ENCODE peak calls at places on chromosomes 12 and 14, in five cellular contexts. Q, T, N, D and B are unnamed samples.
A peak's percentile ranks its signal among the peaks of the same experiment; 100 is the strongest.

GRCh38 chr14:94685166-94685581 is 73.0 kb downstream of the SERPINA3 start:
- DNase-seq in T (no peak), D (no peak), N (no peak), Q (no peak), B (no peak)

GRCh38 chr12:110079477-110080400 is 31.4 kb upstream of the C12orf76 start:
- DNase-seq in T (peak; percentile 40), Q (no peak), D (no peak), N (peak; percentile 25), B (peak; percentile 63)

GRCh38 chr12:12099102-12099501 is 28.4 kb downstream of the BCL2L14 start:
- DNase-seq in D (no peak), Q (no peak), T (no peak), N (no peak), B (no peak)

GRCh38 chr14:93926873-93927571 is at the start of gene FAM181A:
- DNase-seq in N (no peak), T (no peak), Q (no peak), D (no peak), B (no peak)

GRCh38 chr12:109944561-109944960 is 44.5 kb downstream of the TCHP start:
- DNase-seq in N (no peak), T (no peak), D (no peak), Q (no peak), B (no peak)

GRCh38 chr12:111766608-111767361 is at the start of gene ALDH2:
- DNase-seq in N (peak; percentile 83), T (no peak), Q (peak; percentile 25), D (peak; percentile 72), B (peak; percentile 84)

GRCh38 chr14:83463500-83464098 is 1929.9 kb upstream of the SEL1L start:
- DNase-seq in Q (no peak), N (peak; percentile 62), D (peak; percentile 58), T (no peak), B (no peak)

GRCh38 chr14:104135121-104135903 is 3.1 kb upstream of the KIF26A start:
- DNase-seq in Q (no peak), D (no peak), N (peak; percentile 13), T (no peak), B (no peak)

GRCh38 chr12:122974274-122974891 is 661 bp upstream of the OGFOD2 start:
- DNase-seq in N (peak; percentile 99), T (peak; percentile 99), D (peak; percentile 95), Q (peak; percentile 97), B (peak; percentile 99)

GRCh38 chr12:74849801-74850200 is 312.2 kb downstream of the ATXN7L3B start:
- DNase-seq in N (no peak), Q (no peak), T (no peak), D (no peak), B (no peak)

GRCh38 chr14:97218713-97219355 is 421.7 kb downstream of the VRK1 start:
- DNase-seq in Q (peak; percentile 0), T (no peak), D (peak; percentile 16), N (peak; percentile 6), B (no peak)

GRCh38 chr12:118603610-118604361 is 227.4 kb downstream of the SUDS3 start:
- DNase-seq in Q (no peak), N (peak; percentile 28), T (no peak), D (no peak), B (no peak)

GRCh38 chr12:49108958-49109404 is 1.7 kb downstream of the LMBR1L start:
- DNase-seq in Q (no peak), T (no peak), N (peak; percentile 57), D (peak; percentile 50), B (peak; percentile 76)

GRCh38 chr12:59600174-59600573 is 4.3 kb downstream of the SLC16A7 start:
- DNase-seq in D (peak; percentile 26), Q (no peak), T (no peak), N (no peak), B (no peak)

GRCh38 chr14:26403760-26404159 is 194.1 kb downstream of the NOVA1 start:
- DNase-seq in N (no peak), Q (no peak), D (no peak), T (no peak), B (no peak)

GRCh38 chr14:60651936-60652673 is 2.8 kb upstream of the SIX1 start:
- DNase-seq in T (no peak), Q (no peak), D (no peak), N (peak; percentile 40), B (no peak)

GRCh38 chr14:60862283-60862682 is 118.6 kb downstream of the TRMT5 start:
- DNase-seq in D (no peak), T (no peak), Q (no peak), N (peak; percentile 68), B (peak; percentile 82)

GRCh38 chr14:98622208-98623051 is 649.6 kb downstream of the BCL11B start:
- DNase-seq in D (no peak), Q (peak; percentile 60), N (no peak), T (no peak), B (no peak)

GRCh38 chr14:62213516-62213915 is 451.3 kb downstream of the SNAPC1 start:
- DNase-seq in T (no peak), Q (peak; percentile 92), D (no peak), N (no peak), B (no peak)

GRCh38 chr12:85733441-85733840 is 102.8 kb downstream of the RASSF9 start:
- DNase-seq in D (no peak), Q (peak; percentile 39), T (no peak), N (no peak), B (no peak)

GRCh38 chr14:50342211-50343080 is 30.3 kb downstream of the DMAC2L start:
- DNase-seq in D (peak; percentile 85), Q (peak; percentile 74), N (peak; percentile 53), T (no peak), B (peak; percentile 45)

GRCh38 chr12:116126610-116127009 is 150.9 kb downstream of the MED13L start:
- DNase-seq in T (no peak), D (peak; percentile 8), Q (peak; percentile 31), N (no peak), B (no peak)

GRCh38 chr12:26100966-26101744 is 23.7 kb downstream of the BHLHE41 start:
- DNase-seq in D (no peak), T (no peak), N (peak; percentile 74), Q (no peak), B (peak; percentile 48)

GRCh38 chr12:117692512-117692911 is 276.3 kb downstream of the KSR2 start:
- DNase-seq in N (no peak), D (no peak), T (no peak), Q (no peak), B (no peak)

GRCh38 chr12:50234347-50234746 is 49.0 kb downstream of the LIMA1 start:
- DNase-seq in N (no peak), T (no peak), Q (no peak), D (no peak), B (peak; percentile 59)

GRCh38 chr12:19085090-19085489 is 44.4 kb upstream of the PLEKHA5 start:
- DNase-seq in N (no peak), T (no peak), D (no peak), Q (no peak), B (no peak)

GRCh38 chr14:73741386-73741875 is 27.2 kb upstream of the PNMA1 start:
- DNase-seq in N (peak; percentile 50), D (peak; percentile 59), T (no peak), Q (peak; percentile 68), B (peak; percentile 86)

GRCh38 chr14:71410578-71411279 is 503.5 kb downstream of the PCNX1 start:
- DNase-seq in N (no peak), T (no peak), Q (no peak), D (no peak), B (no peak)

GRCh38 chr14:80940146-80940545 is 1.4 kb downstream of the CEP128 start:
- DNase-seq in Q (no peak), D (no peak), N (no peak), T (no peak), B (no peak)

GRCh38 chr12:57456145-57456700 is 1.1 kb downstream of the INHBE start:
- DNase-seq in N (peak; percentile 52), T (no peak), Q (no peak), D (no peak), B (no peak)

GRCh38 chr12:8912910-8913309 is 1.4 kb upstream of the PHC1 start:
- DNase-seq in T (no peak), N (peak; percentile 23), D (no peak), Q (no peak), B (no peak)

GRCh38 chr12:110317921-110318320 is 36.9 kb downstream of the ATP2A2 start:
- DNase-seq in Q (peak; percentile 82), T (no peak), N (no peak), D (peak; percentile 52), B (no peak)

GRCh38 chr14:68451676-68452387 is 341.0 kb downstream of the ZFP36L1 start:
- DNase-seq in Q (no peak), D (peak; percentile 41), N (no peak), T (no peak), B (no peak)

GRCh38 chr12:131726-132465 is 65.3 kb downstream of the IQSEC3 start:
- DNase-seq in D (no peak), T (no peak), N (no peak), Q (no peak), B (no peak)

GRCh38 chr12:51025182-51025747 is 919 bp downstream of the SLC11A2 start:
- DNase-seq in Q (no peak), T (no peak), N (no peak), D (no peak), B (no peak)